ENCODE peak calls at places on chromosomes 3 and 15, in nine cellular contexts. N is prostate gland, Q is heart left ventricle, M is ovary, C is body of pancreas, O is IMR-90, Y is tibial nerve, F is sigmoid colon, H is HepG2. W is an unnamed sample.

GRCh38 chr15:38299216-38299615 is 46.6 kb downstream of the SPRED1 start:
- DNase-seq in N (no peak), H (no peak), Q (no peak), O (peak), M (no peak), C (no peak), Y (no peak), F (no peak), W (no peak)

GRCh38 chr3:24316887-24317383 is 177.7 kb downstream of the THRB start:
- DNase-seq in C (no peak), O (no peak), M (no peak), N (no peak), H (peak), F (no peak), Q (no peak), Y (no peak), W (no peak)

GRCh38 chr3:144665567-144666053 is 694.0 kb downstream of the DIPK2A start:
- DNase-seq in M (no peak), O (no peak), Y (no peak), H (no peak), Q (no peak), F (no peak), N (no peak), C (no peak), W (no peak)

GRCh38 chr15:74320358-74321247 is 46.8 kb downstream of the CYP11A1 start:
- DNase-seq in M (peak), Y (peak), C (peak), O (peak), N (no peak), Q (peak), F (no peak), H (peak), W (no peak)

GRCh38 chr15:69357773-69358765 is 56.1 kb upstream of the KIF23 start:
- DNase-seq in F (no peak), Q (no peak), C (peak), H (peak), N (no peak), Y (no peak), M (peak), O (peak), W (no peak)

GRCh38 chr3:52327486-52328290 is 11.6 kb downstream of the DNAH1 start:
- DNase-seq in F (no peak), Y (no peak), H (peak), Q (no peak), N (no peak), O (no peak), C (no peak), M (no peak), W (no peak)

GRCh38 chr3:136819784-136820640 is 1.1 kb downstream of the SLC35G2 start:
- DNase-seq in N (peak), H (peak), M (peak), C (peak), F (peak), Q (peak), Y (peak), O (peak), W (no peak)

GRCh38 chr15:35583863-35584528 is 38.0 kb upstream of the DPH6 start:
- DNase-seq in F (no peak), H (no peak), Q (peak), M (no peak), C (no peak), Y (no peak), O (peak), N (no peak), W (no peak)

GRCh38 chr3:72161870-72162617 is 377.1 kb upstream of the PROK2 start:
- DNase-seq in O (peak), C (no peak), Q (no peak), N (peak), H (no peak), Y (no peak), M (peak), F (no peak), W (no peak)

GRCh38 chr3:98560911-98561310 is 29.1 kb downstream of the GPR15 start:
- DNase-seq in C (no peak), H (no peak), O (no peak), F (no peak), Y (no peak), Q (no peak), M (no peak), N (no peak), W (no peak)
- TF ChIP-seq POLR2A in C (no peak), H (no peak), O (no peak), F (no peak), Y (no peak), Q (no peak), M (no peak), N (no peak), W (no peak)

GRCh38 chr15:66404532-66404931 is 17.8 kb downstream of the MAP2K1 start:
- DNase-seq in N (no peak), M (no peak), Q (no peak), H (no peak), F (no peak), O (no peak), C (no peak), Y (no peak), W (no peak)
- TF ChIP-seq CTCF in N (no peak), M (no peak), Q (no peak), H (no peak), F (no peak), O (no peak), C (no peak), Y (no peak), W (no peak)

GRCh38 chr3:8490079-8490552 is 11.5 kb upstream of the LMCD1 start:
- DNase-seq in F (no peak), Q (no peak), Y (no peak), C (peak), N (no peak), H (peak), M (no peak), O (peak), W (no peak)

GRCh38 chr3:8486434-8486833 is 15.2 kb upstream of the LMCD1 start:
- DNase-seq in O (no peak), Q (no peak), C (no peak), M (no peak), H (no peak), F (no peak), N (no peak), Y (no peak), W (no peak)

GRCh38 chr3:8488877-8489865 is 12.5 kb upstream of the LMCD1 start:
- DNase-seq in Q (no peak), M (no peak), F (no peak), N (no peak), Y (no peak), H (peak), C (no peak), O (no peak), W (no peak)

GRCh38 chr3:8486945-8487344 is 14.7 kb upstream of the LMCD1 start:
- DNase-seq in Q (no peak), C (no peak), H (peak), N (no peak), F (no peak), Y (no peak), M (no peak), O (no peak), W (no peak)

DNA sequence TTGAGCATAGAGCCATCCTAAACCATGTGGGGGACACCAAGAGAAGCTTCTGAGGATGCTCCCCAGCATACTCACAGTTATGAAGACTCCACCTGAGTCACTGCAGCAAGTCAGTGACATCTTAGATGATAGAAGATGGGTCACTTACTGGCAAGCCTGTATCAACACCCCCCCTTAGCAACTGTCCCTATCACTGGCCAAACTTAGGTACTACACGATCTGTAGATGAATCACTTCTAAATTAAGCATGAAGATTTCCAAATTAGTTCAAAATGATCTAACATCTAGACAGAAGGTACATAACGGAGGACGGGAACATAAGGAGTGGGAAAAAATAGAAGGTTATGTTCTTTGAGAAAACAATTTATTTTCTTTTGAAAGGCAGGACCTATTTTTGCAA is 13.2 kb upstream of the LMCD1 start:
- DNase-seq in Y (no peak), O (no peak), M (no peak), H (no peak), F (no peak), Q (no peak), N (no peak), C (no peak), W (no peak)
- TF ChIP-seq POLR2A in Y (no peak), O (no peak), M (no peak), H (no peak), F (no peak), Q (no peak), N (no peak), C (no peak), W (no peak)

GRCh38 chr3:87082806-87083440 is 92.0 kb upstream of the VGLL3 start:
- DNase-seq in F (no peak), N (peak), M (no peak), Q (no peak), C (peak), H (peak), Y (peak), O (peak), W (no peak)
- TF ChIP-seq CTCF in F (peak), N (peak), M (peak), Q (peak), C (peak), H (peak), Y (peak), O (peak), W (peak)